ENCODE peak calls at places on chromosomes 11 and 22, in nine cellular contexts. G is activated effector memory CD4-positive, alpha-beta T cell treated with anti-CD3 and anti-CD28 coated beads, Interleukin-2, amount 50 U/mL, for 16 hours; T is foreskin fibroblast; C is epithelial cell of esophagus; F is non-pigmented ciliary epithelial cell; I is KBM-7; W is activated CD4-positive, alpha-beta memory T cell treated with anti-CD3 and anti-CD28 coated beads for 36 hours; M is stimulated activated CD4-positive, alpha-beta T cell treated with anti-CD3 and anti-CD28 coated beads, Interleukin-4, amount 100 ng/mL, for 48 hours; D is GM19239. S is an unnamed sample.

GRCh38 chr11:1165256-1166041 is 7.7 kb downstream of the MUC5AC start:
- DNase-seq in W (no peak), C (no peak), T (no peak), D (no peak), F (no peak), M (no peak), I (no peak), G (peak), S (no peak)

GRCh38 chr11:118883004-118883367 is 706 bp upstream of the CXCR5 start:
- DNase-seq in M (no peak), G (no peak), W (no peak), F (no peak), C (no peak), I (no peak), T (no peak), D (no peak), S (no peak)

GRCh38 chr11:85052636-85053035 is 574.5 kb downstream of the DLG2 start:
- DNase-seq in F (no peak), G (no peak), T (no peak), C (no peak), W (no peak), D (no peak), M (no peak), I (no peak), S (no peak)

GRCh38 chr11:103877221-103877620 is 159.2 kb upstream of the DDI1 start:
- DNase-seq in F (no peak), T (peak), D (no peak), I (no peak), W (no peak), G (no peak), C (no peak), M (no peak), S (no peak)

GRCh38 chr22:44167501-44167900 is 13.2 kb upstream of the PARVG start:
- DNase-seq in F (no peak), C (no peak), I (no peak), D (no peak), W (no peak), T (no peak), M (no peak), G (no peak), S (no peak)

GRCh38 chr11:119236490-119236889 is 30.4 kb downstream of the CBL start:
- DNase-seq in C (peak), T (peak), G (no peak), W (no peak), I (no peak), M (no peak), F (no peak), D (no peak), S (no peak)

GRCh38 chr11:106077609-106078517 is at the start of gene AASDHPPT:
- DNase-seq in I (peak), D (no peak), M (no peak), C (peak), F (no peak), W (no peak), G (no peak), T (peak), S (no peak)

GRCh38 chr11:17287058-17287457 is 10.5 kb downstream of the NUCB2 start:
- DNase-seq in I (no peak), D (no peak), C (no peak), F (no peak), G (no peak), T (no peak), M (no peak), W (no peak), S (no peak)

GRCh38 chr11:66068923-66069714 is 953 bp upstream of the PACS1 start:
- DNase-seq in D (no peak), F (no peak), G (peak), M (no peak), I (peak), C (peak), W (peak), T (peak), S (no peak)

GRCh38 chr22:36110306-36110791 is 50.2 kb downstream of the APOL3 start:
- DNase-seq in M (no peak), W (no peak), D (no peak), C (no peak), F (no peak), I (no peak), T (no peak), G (no peak), S (no peak)

GRCh38 chr11:116366980-116367640 is 405.7 kb downstream of the BUD13 start:
- DNase-seq in T (no peak), M (no peak), W (no peak), C (peak), I (no peak), D (no peak), F (no peak), G (no peak), S (no peak)

GRCh38 chr11:95549276-95549675 is 240.3 kb downstream of the FAM76B start:
- DNase-seq in C (no peak), W (no peak), I (no peak), D (no peak), F (no peak), G (no peak), T (no peak), M (no peak), S (no peak)

GRCh38 chr11:79906189-79906588 is 465.4 kb upstream of the TENM4 start:
- DNase-seq in F (no peak), I (no peak), D (no peak), W (no peak), C (no peak), M (no peak), T (no peak), G (no peak), S (no peak)

GRCh38 chr11:74380746-74381439 is 17.3 kb downstream of the PGM2L1 start:
- DNase-seq in F (no peak), D (no peak), C (peak), W (no peak), G (no peak), I (peak), M (no peak), T (peak), S (no peak)

GRCh38 chr11:122095950-122096942 is 19.8 kb downstream of the BLID start:
- DNase-seq in I (no peak), T (no peak), D (no peak), F (peak), G (no peak), C (no peak), W (no peak), M (no peak), S (no peak)

GRCh38 chr11:25327656-25328055 is 830.8 kb downstream of the LUZP2 start:
- DNase-seq in W (no peak), G (no peak), C (no peak), T (no peak), D (no peak), M (no peak), F (no peak), I (no peak), S (no peak)

GRCh38 chr22:30964858-30965257 is 3.7 kb downstream of the MORC2 start:
- DNase-seq in W (no peak), D (no peak), I (no peak), M (no peak), T (no peak), F (no peak), G (no peak), C (no peak), S (no peak)

GRCh38 chr22:32478994-32479393 is 4.4 kb downstream of the FBXO7 start:
- DNase-seq in M (no peak), T (peak), F (no peak), C (peak), I (no peak), G (no peak), W (no peak), D (no peak), S (no peak)

GRCh38 chr11:128563942-128564641 is 23.3 kb downstream of the ETS1 start:
- DNase-seq in D (no peak), C (no peak), T (no peak), W (no peak), I (no peak), G (no peak), M (no peak), F (no peak), S (no peak)

GRCh38 chr11:74138572-74138971 is 32.2 kb downstream of the C2CD3 start:
- DNase-seq in W (no peak), I (no peak), M (no peak), D (no peak), G (no peak), F (peak), C (peak), T (peak), S (no peak)

GRCh38 chr11:20477418-20478090 is 90.0 kb downstream of the PRMT3 start:
- DNase-seq in C (peak), I (peak), D (no peak), T (no peak), M (no peak), F (no peak), G (no peak), W (no peak), S (no peak)

GRCh38 chr22:27518583-27519437 is 282.7 kb downstream of the MN1 start:
- DNase-seq in G (no peak), I (no peak), W (no peak), T (no peak), C (no peak), F (no peak), D (no peak), M (no peak), S (no peak)

GRCh38 chr22:17968126-17968525 is 56.2 kb downstream of the MICAL3 start:
- DNase-seq in D (no peak), T (no peak), C (no peak), M (no peak), I (no peak), W (no peak), F (no peak), G (no peak), S (no peak)

GRCh38 chr11:35563413-35564245 is 38.2 kb upstream of the PAMR1 start:
- DNase-seq in W (no peak), G (no peak), I (no peak), C (no peak), M (no peak), T (peak), F (no peak), D (no peak), S (no peak)

S was measured in GM12891.